ENCODE peak calls at places on chromosomes 4 and X, in six cellular contexts. One of them, this sample, is unnamed.

GRCh38 chr4:156774422-156774821 is 197.2 kb downstream of the PDGFC start:
- DNase-seq in CD4-positive, alpha-beta memory T cell: no peak
- DNase-seq in ascending aorta: no peak
- DNase-seq in upper lobe of right lung: peak; percentile 59
- DNase-seq in lung: no peak
- DNase-seq in aorta: peak; percentile 72
- DNase-seq in this sample: no peak

GRCh38 chr4:156623376-156623775 is 348.2 kb downstream of the PDGFC start:
- DNase-seq in upper lobe of right lung: no peak
- DNase-seq in aorta: no peak
- DNase-seq in CD4-positive, alpha-beta memory T cell: no peak
- DNase-seq in lung: no peak
- DNase-seq in ascending aorta: no peak
- DNase-seq in this sample: no peak

GRCh38 chr4:145784036-145784435 is 104.1 kb downstream of the C4orf51 start:
- DNase-seq in lung: no peak
- DNase-seq in upper lobe of right lung: no peak
- DNase-seq in CD4-positive, alpha-beta memory T cell: no peak
- DNase-seq in aorta: no peak
- DNase-seq in ascending aorta: no peak
- DNase-seq in this sample: no peak

GRCh38 chr4:79212311-79212710 is 113.5 kb downstream of the NAA11 start:
- DNase-seq in CD4-positive, alpha-beta memory T cell: no peak
- DNase-seq in upper lobe of right lung: no peak
- DNase-seq in aorta: no peak
- DNase-seq in lung: no peak
- DNase-seq in ascending aorta: no peak
- DNase-seq in this sample: no peak

GRCh38 chr4:18923496-18924161 is 902.1 kb upstream of the LCORL start:
- DNase-seq in CD4-positive, alpha-beta memory T cell: no peak
- DNase-seq in upper lobe of right lung: no peak
- DNase-seq in aorta: no peak
- DNase-seq in lung: no peak
- DNase-seq in ascending aorta: no peak
- DNase-seq in this sample: no peak

GRCh38 chr4:5932021-5932553 is 39.2 kb upstream of the CRMP1 start:
- DNase-seq in upper lobe of right lung: no peak
- DNase-seq in ascending aorta: no peak
- DNase-seq in lung: no peak
- DNase-seq in aorta: no peak
- DNase-seq in CD4-positive, alpha-beta memory T cell: no peak
- DNase-seq in this sample: no peak

GRCh38 chr4:151407466-151408379 is 1.3 kb upstream of the FHIP1A start:
- DNase-seq in upper lobe of right lung: peak; percentile 73
- DNase-seq in aorta: peak; percentile 80
- DNase-seq in CD4-positive, alpha-beta memory T cell: peak; percentile 19
- DNase-seq in ascending aorta: no peak
- DNase-seq in lung: peak; percentile 36
- DNase-seq in this sample: peak; percentile 63

GRCh38 chr4:7190668-7191545 is 1.4 kb upstream of the SORCS2 start:
- DNase-seq in aorta: peak; percentile 22
- DNase-seq in ascending aorta: no peak
- DNase-seq in CD4-positive, alpha-beta memory T cell: no peak
- DNase-seq in upper lobe of right lung: peak; percentile 39
- DNase-seq in lung: no peak
- DNase-seq in this sample: no peak

GRCh38 chr4:931194-931959 is 739 bp downstream of the GAK start:
- DNase-seq in lung: no peak
- DNase-seq in aorta: no peak
- DNase-seq in upper lobe of right lung: peak; percentile 74
- DNase-seq in CD4-positive, alpha-beta memory T cell: no peak
- DNase-seq in ascending aorta: no peak
- DNase-seq in this sample: peak; percentile 38

GRCh38 chr4:81215219-81215892 is at the start of gene PRKG2:
- DNase-seq in upper lobe of right lung: peak; percentile 71
- DNase-seq in CD4-positive, alpha-beta memory T cell: no peak
- DNase-seq in lung: peak; percentile 59
- DNase-seq in aorta: no peak
- DNase-seq in ascending aorta: no peak
- DNase-seq in this sample: no peak

GRCh38 chr4:99808260-99808857 is 8.3 kb upstream of the DAPP1 start:
- DNase-seq in ascending aorta: no peak
- DNase-seq in aorta: no peak
- DNase-seq in upper lobe of right lung: peak; percentile 78
- DNase-seq in CD4-positive, alpha-beta memory T cell: peak; percentile 69
- DNase-seq in lung: peak; percentile 68
- DNase-seq in this sample: peak; percentile 51

GRCh38 chr4:99811117-99811516 is 5.5 kb upstream of the DAPP1 start:
- DNase-seq in aorta: no peak
- DNase-seq in lung: no peak
- DNase-seq in CD4-positive, alpha-beta memory T cell: no peak
- DNase-seq in ascending aorta: no peak
- DNase-seq in upper lobe of right lung: no peak
- DNase-seq in this sample: no peak

GRCh38 chr4:99807666-99808065 is 9.0 kb upstream of the DAPP1 start:
- DNase-seq in ascending aorta: no peak
- DNase-seq in lung: no peak
- DNase-seq in upper lobe of right lung: no peak
- DNase-seq in CD4-positive, alpha-beta memory T cell: no peak
- DNase-seq in aorta: no peak
- DNase-seq in this sample: no peak

GRCh38 chr4:99810536-99810935 is 6.1 kb upstream of the DAPP1 start:
- DNase-seq in CD4-positive, alpha-beta memory T cell: no peak
- DNase-seq in ascending aorta: no peak
- DNase-seq in lung: no peak
- DNase-seq in aorta: no peak
- DNase-seq in upper lobe of right lung: no peak
- DNase-seq in this sample: no peak

DNA sequence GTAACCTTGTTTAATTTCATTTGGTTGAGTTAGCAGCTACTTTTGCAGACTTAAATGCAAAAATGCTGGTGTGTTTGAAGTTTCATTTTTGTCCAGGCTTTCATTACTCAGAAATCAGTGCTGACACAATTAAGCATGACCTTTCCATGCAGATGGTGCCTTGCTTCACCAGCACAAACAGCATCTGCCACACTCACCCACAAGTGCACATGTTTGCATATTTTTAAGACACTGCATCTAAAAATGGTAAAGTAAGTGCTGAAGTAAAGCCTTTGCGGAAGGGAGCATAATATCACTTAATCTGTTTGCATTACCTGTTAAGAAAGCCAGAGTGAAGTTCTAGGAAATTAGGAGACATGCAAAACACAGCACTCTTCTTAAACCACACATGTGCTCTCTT is 7.3 kb upstream of the DAPP1 start:
- DNase-seq in aorta: no peak
- DNase-seq in upper lobe of right lung: no peak
- DNase-seq in lung: no peak
- DNase-seq in CD4-positive, alpha-beta memory T cell: no peak
- DNase-seq in ascending aorta: no peak
- DNase-seq in this sample: no peak
- H3K27ac ChIP-seq in aorta: no peak overlapping the region
- H3K27ac ChIP-seq in upper lobe of right lung: no peak overlapping the region
- H3K27ac ChIP-seq in lung: no peak overlapping the region
- H3K27ac ChIP-seq in CD4-positive, alpha-beta memory T cell: no peak overlapping the region
- H3K27ac ChIP-seq in ascending aorta: no peak overlapping the region
- H3K27ac ChIP-seq in this sample: no peak overlapping the region

GRCh38 chr4:153542131-153542530 is 76.0 kb downstream of the TMEM131L start:
- DNase-seq in aorta: no peak
- DNase-seq in upper lobe of right lung: no peak
- DNase-seq in CD4-positive, alpha-beta memory T cell: no peak
- DNase-seq in lung: no peak
- DNase-seq in ascending aorta: no peak
- DNase-seq in this sample: no peak
- H3K27ac ChIP-seq in aorta: peak overlapping the region; percentile 2
- H3K27ac ChIP-seq in upper lobe of right lung: no peak overlapping the region
- H3K27ac ChIP-seq in CD4-positive, alpha-beta memory T cell: no peak overlapping the region
- H3K27ac ChIP-seq in lung: no peak overlapping the region
- H3K27ac ChIP-seq in ascending aorta: peak overlapping the region; percentile 69
- H3K27ac ChIP-seq in this sample: no peak overlapping the region

GRCh38 chr4:143587703-143588102 is 74.2 kb downstream of the SMARCA5 start:
- DNase-seq in ascending aorta: no peak
- DNase-seq in aorta: no peak
- DNase-seq in lung: no peak
- DNase-seq in upper lobe of right lung: no peak
- DNase-seq in CD4-positive, alpha-beta memory T cell: no peak
- DNase-seq in this sample: no peak
- H3K27ac ChIP-seq in ascending aorta: no peak overlapping the region
- H3K27ac ChIP-seq in aorta: no peak overlapping the region
- H3K27ac ChIP-seq in lung: no peak overlapping the region
- H3K27ac ChIP-seq in upper lobe of right lung: no peak overlapping the region
- H3K27ac ChIP-seq in CD4-positive, alpha-beta memory T cell: no peak overlapping the region
- H3K27ac ChIP-seq in this sample: no peak overlapping the region

GRCh38 chrX:13473666-13474516 is 95.5 kb upstream of the EGFL6 start:
- DNase-seq in ascending aorta: no peak
- DNase-seq in lung: no peak
- DNase-seq in aorta: no peak
- DNase-seq in upper lobe of right lung: no peak
- DNase-seq in CD4-positive, alpha-beta memory T cell: peak; percentile 26
- DNase-seq in this sample: no peak
- H3K27ac ChIP-seq in ascending aorta: peak overlapping the region; percentile 49
- H3K27ac ChIP-seq in lung: peak overlapping the region; percentile 26
- H3K27ac ChIP-seq in aorta: peak overlapping the region; percentile 70
- H3K27ac ChIP-seq in upper lobe of right lung: peak overlapping the region; percentile 70
- H3K27ac ChIP-seq in CD4-positive, alpha-beta memory T cell: peak overlapping the region; percentile 18
- H3K27ac ChIP-seq in this sample: no peak overlapping the region

GRCh38 chr4:30945586-30945985 is 225.4 kb downstream of the PCDH7 start:
- DNase-seq in CD4-positive, alpha-beta memory T cell: no peak
- DNase-seq in upper lobe of right lung: no peak
- DNase-seq in lung: no peak
- DNase-seq in aorta: no peak
- DNase-seq in ascending aorta: no peak
- DNase-seq in this sample: no peak

GRCh38 chr4:30950737-30951136 is 230.6 kb downstream of the PCDH7 start:
- DNase-seq in CD4-positive, alpha-beta memory T cell: no peak
- DNase-seq in aorta: no peak
- DNase-seq in lung: no peak
- DNase-seq in ascending aorta: no peak
- DNase-seq in upper lobe of right lung: no peak
- DNase-seq in this sample: no peak

GRCh38 chr4:30943356-30943755 is 223.2 kb downstream of the PCDH7 start:
- DNase-seq in lung: no peak
- DNase-seq in ascending aorta: no peak
- DNase-seq in aorta: no peak
- DNase-seq in CD4-positive, alpha-beta memory T cell: no peak
- DNase-seq in upper lobe of right lung: no peak
- DNase-seq in this sample: no peak

GRCh38 chr4:30948653-30949052 is 228.5 kb downstream of the PCDH7 start:
- DNase-seq in ascending aorta: no peak
- DNase-seq in aorta: no peak
- DNase-seq in lung: no peak
- DNase-seq in upper lobe of right lung: no peak
- DNase-seq in CD4-positive, alpha-beta memory T cell: no peak
- DNase-seq in this sample: no peak

GRCh38 chr4:30946288-30946687 is 226.1 kb downstream of the PCDH7 start:
- DNase-seq in ascending aorta: no peak
- DNase-seq in upper lobe of right lung: no peak
- DNase-seq in lung: no peak
- DNase-seq in CD4-positive, alpha-beta memory T cell: no peak
- DNase-seq in aorta: no peak
- DNase-seq in this sample: no peak
- H3K27ac ChIP-seq in ascending aorta: peak overlapping the region; percentile 25
- H3K27ac ChIP-seq in upper lobe of right lung: no peak overlapping the region
- H3K27ac ChIP-seq in lung: no peak overlapping the region
- H3K27ac ChIP-seq in CD4-positive, alpha-beta memory T cell: no peak overlapping the region
- H3K27ac ChIP-seq in aorta: no peak overlapping the region
- H3K27ac ChIP-seq in this sample: peak overlapping the region; percentile 39

GRCh38 chr4:70688795-70689231 is 481 bp downstream of the UTP3 start:
- DNase-seq in CD4-positive, alpha-beta memory T cell: peak; percentile 11
- DNase-seq in ascending aorta: no peak
- DNase-seq in upper lobe of right lung: no peak
- DNase-seq in aorta: no peak
- DNase-seq in lung: no peak
- DNase-seq in this sample: no peak
- H3K27ac ChIP-seq in CD4-positive, alpha-beta memory T cell: peak overlapping the region; percentile 94
- H3K27ac ChIP-seq in ascending aorta: peak overlapping the region; percentile 81
- H3K27ac ChIP-seq in upper lobe of right lung: peak overlapping the region; percentile 97
- H3K27ac ChIP-seq in aorta: peak overlapping the region; percentile 49
- H3K27ac ChIP-seq in lung: peak overlapping the region; percentile 66
- H3K27ac ChIP-seq in this sample: peak overlapping the region; percentile 82

GRCh38 chr4:47913328-47913727 is 1.1 kb downstream of the NFXL1 start:
- DNase-seq in lung: no peak
- DNase-seq in ascending aorta: no peak
- DNase-seq in aorta: no peak
- DNase-seq in upper lobe of right lung: no peak
- DNase-seq in CD4-positive, alpha-beta memory T cell: no peak
- DNase-seq in this sample: no peak

GRCh38 chr4:47913858-47914218 is 545 bp downstream of the NFXL1 start:
- DNase-seq in ascending aorta: no peak
- DNase-seq in CD4-positive, alpha-beta memory T cell: peak; percentile 28
- DNase-seq in upper lobe of right lung: peak; percentile 77
- DNase-seq in lung: peak; percentile 44
- DNase-seq in aorta: peak; percentile 83
- DNase-seq in this sample: peak; percentile 69

GRCh38 chr4:47915378-47915777 is 995 bp upstream of the NFXL1 start:
- DNase-seq in lung: no peak
- DNase-seq in aorta: no peak
- DNase-seq in CD4-positive, alpha-beta memory T cell: no peak
- DNase-seq in upper lobe of right lung: no peak
- DNase-seq in ascending aorta: no peak
- DNase-seq in this sample: no peak

GRCh38 chr4:47914219-47914925 is at the start of gene NFXL1:
- DNase-seq in aorta: peak; percentile 99
- DNase-seq in ascending aorta: peak; percentile 95
- DNase-seq in lung: peak; percentile 98
- DNase-seq in CD4-positive, alpha-beta memory T cell: peak; percentile 94
- DNase-seq in upper lobe of right lung: peak; percentile 99
- DNase-seq in this sample: peak; percentile 97

GRCh38 chr4:47914926-47915237 is 499 bp upstream of the NFXL1 start:
- DNase-seq in upper lobe of right lung: no peak
- DNase-seq in ascending aorta: no peak
- DNase-seq in CD4-positive, alpha-beta memory T cell: no peak
- DNase-seq in aorta: no peak
- DNase-seq in lung: no peak
- DNase-seq in this sample: no peak
- H3K27ac ChIP-seq in upper lobe of right lung: no peak overlapping the region
- H3K27ac ChIP-seq in ascending aorta: peak overlapping the region; percentile 19
- H3K27ac ChIP-seq in CD4-positive, alpha-beta memory T cell: no peak overlapping the region
- H3K27ac ChIP-seq in aorta: no peak overlapping the region
- H3K27ac ChIP-seq in lung: no peak overlapping the region
- H3K27ac ChIP-seq in this sample: no peak overlapping the region

GRCh38 chrX:129780441-129781105 is 824 bp downstream of the SASH3 start:
- DNase-seq in upper lobe of right lung: no peak
- DNase-seq in aorta: peak; percentile 65
- DNase-seq in ascending aorta: no peak
- DNase-seq in CD4-positive, alpha-beta memory T cell: no peak
- DNase-seq in lung: no peak
- DNase-seq in this sample: no peak
- H3K27ac ChIP-seq in upper lobe of right lung: peak overlapping the region; percentile 60
- H3K27ac ChIP-seq in aorta: no peak overlapping the region
- H3K27ac ChIP-seq in ascending aorta: no peak overlapping the region
- H3K27ac ChIP-seq in CD4-positive, alpha-beta memory T cell: peak overlapping the region; percentile 62
- H3K27ac ChIP-seq in lung: no peak overlapping the region
- H3K27ac ChIP-seq in this sample: no peak overlapping the region

DNA sequence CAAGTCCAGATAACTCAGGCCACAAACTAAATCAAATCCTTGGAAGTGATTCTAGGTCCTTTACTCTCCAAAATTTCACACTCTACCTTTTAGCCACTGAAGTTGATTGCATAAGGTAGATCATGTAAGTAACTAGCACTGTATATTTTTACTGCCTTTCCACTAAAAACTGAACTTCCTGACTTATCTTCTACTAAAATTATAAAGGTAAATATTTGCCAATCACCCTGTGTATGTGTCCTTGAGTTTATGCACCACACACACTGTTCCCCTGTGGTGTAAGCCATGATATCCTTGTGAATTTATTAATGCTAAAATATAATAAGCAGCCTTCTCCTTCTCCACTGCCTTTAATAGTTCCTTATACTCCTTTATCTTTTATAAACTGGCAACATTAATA is 25.6 kb downstream of the RPS6KA6 start:
- DNase-seq in upper lobe of right lung: no peak
- DNase-seq in CD4-positive, alpha-beta memory T cell: no peak
- DNase-seq in ascending aorta: no peak
- DNase-seq in lung: no peak
- DNase-seq in aorta: no peak
- DNase-seq in this sample: no peak
- H3K27ac ChIP-seq in upper lobe of right lung: no peak overlapping the region
- H3K27ac ChIP-seq in CD4-positive, alpha-beta memory T cell: no peak overlapping the region
- H3K27ac ChIP-seq in ascending aorta: no peak overlapping the region
- H3K27ac ChIP-seq in lung: no peak overlapping the region
- H3K27ac ChIP-seq in aorta: no peak overlapping the region
- H3K27ac ChIP-seq in this sample: no peak overlapping the region

This sample was measured in pancreas.